ENCODE peak calls at places on chromosomes 1 and 21, in six cellular contexts. E, X, D, Y, K and P are unnamed samples.

GRCh38 chr1:228240411-228241240 is 32.8 kb downstream of the OBSCN start:
- DNase-seq in E (no peak), Y (no peak), X (no peak), D (no peak), K (no peak), P (no peak)

GRCh38 chr1:3402258-3403010 is 52.0 kb upstream of the ARHGEF16 start:
- DNase-seq in E (no peak), K (no peak), X (no peak), D (no peak), Y (no peak), P (no peak)

GRCh38 chr1:15295676-15296075 is 48.7 kb downstream of the FHAD1 start:
- DNase-seq in K (no peak), X (no peak), D (no peak), E (no peak), Y (no peak), P (no peak)

GRCh38 chr1:207302618-207303408 is 18.7 kb upstream of the CD55 start:
- DNase-seq in Y (no peak), D (no peak), X (no peak), K (no peak), E (no peak), P (no peak)

GRCh38 chr1:160255761-160256300 is 6.5 kb downstream of the DCAF8 start:
- DNase-seq in E (no peak), X (no peak), K (no peak), D (no peak), Y (no peak), P (no peak)

GRCh38 chr1:167196185-167196584 is 24.5 kb upstream of the POU2F1 start:
- DNase-seq in Y (no peak), E (no peak), D (no peak), X (no peak), K (no peak), P (no peak)

GRCh38 chr1:28516518-28516956 is 10.7 kb downstream of the RCC1 start:
- DNase-seq in Y (no peak), D (no peak), K (no peak), X (no peak), E (no peak), P (no peak)

GRCh38 chr1:99264201-99265021 is at the start of gene PLPPR4:
- DNase-seq in Y (peak), E (peak), K (peak), D (no peak), X (no peak), P (peak)

GRCh38 chr1:9542425-9542824 is 3.2 kb downstream of the SLC25A33 start:
- DNase-seq in E (peak), Y (peak), X (no peak), D (no peak), K (no peak), P (peak)

GRCh38 chr1:3049905-3050304 is 19.1 kb upstream of the PRDM16 start:
- DNase-seq in D (no peak), K (no peak), Y (no peak), E (no peak), X (no peak), P (no peak)

GRCh38 chr21:45286671-45287437 is 841 bp downstream of the POFUT2 start:
- DNase-seq in K (peak), Y (peak), E (peak), X (peak), D (no peak), P (no peak)

GRCh38 chr1:245858683-245859509 is 648.2 kb downstream of the SMYD3 start:
- DNase-seq in X (no peak), Y (no peak), K (no peak), E (no peak), D (no peak), P (no peak)

GRCh38 chr1:54378157-54378883 is 27.9 kb downstream of the SSBP3 start:
- DNase-seq in Y (no peak), E (no peak), D (no peak), X (no peak), K (no peak), P (no peak)

GRCh38 chr1:119715542-119715941 is 3.8 kb downstream of the PHGDH start:
- DNase-seq in K (no peak), E (peak), D (no peak), X (no peak), Y (no peak), P (no peak)

GRCh38 chr1:39735731-39736130 is 3.0 kb upstream of the PPIE start:
- DNase-seq in Y (no peak), X (no peak), E (no peak), D (no peak), K (no peak), P (no peak)

GRCh38 chr1:39737546-39738169 is 1.0 kb upstream of the PPIE start:
- DNase-seq in E (no peak), K (no peak), Y (no peak), X (no peak), D (no peak), P (no peak)

GRCh38 chr1:39733161-39733560 is 5.5 kb upstream of the PPIE start:
- DNase-seq in E (no peak), Y (peak), D (no peak), X (no peak), K (peak), P (peak)

GRCh38 chr1:39738622-39739366 is at the start of gene PPIE:
- DNase-seq in D (peak), X (peak), E (peak), Y (peak), K (peak), P (peak)
- H3K27ac ChIP-seq in D (peak), X (peak), E (peak), Y (peak), K (peak), P (peak)

GRCh38 chr1:203130358-203130992 is 2.9 kb downstream of the ADORA1 start:
- DNase-seq in K (no peak), E (no peak), X (no peak), D (no peak), Y (no peak), P (no peak)
- H3K27ac ChIP-seq in K (peak), E (no peak), X (no peak), D (no peak), Y (peak), P (peak)

GRCh38 chr1:230087034-230087721 is 20.1 kb downstream of the GALNT2 start:
- DNase-seq in D (no peak), K (no peak), X (no peak), Y (no peak), E (no peak), P (no peak)

GRCh38 chr1:230087722-230088115 is 20.7 kb downstream of the GALNT2 start:
- DNase-seq in K (no peak), E (no peak), Y (no peak), D (no peak), X (no peak), P (no peak)

GRCh38 chr1:230085178-230085515 is 18.1 kb downstream of the GALNT2 start:
- DNase-seq in K (no peak), Y (no peak), D (no peak), E (no peak), X (no peak), P (no peak)

GRCh38 chr1:230084408-230085177 is 17.6 kb downstream of the GALNT2 start:
- DNase-seq in D (no peak), K (no peak), E (peak), X (peak), Y (peak), P (no peak)

DNA sequence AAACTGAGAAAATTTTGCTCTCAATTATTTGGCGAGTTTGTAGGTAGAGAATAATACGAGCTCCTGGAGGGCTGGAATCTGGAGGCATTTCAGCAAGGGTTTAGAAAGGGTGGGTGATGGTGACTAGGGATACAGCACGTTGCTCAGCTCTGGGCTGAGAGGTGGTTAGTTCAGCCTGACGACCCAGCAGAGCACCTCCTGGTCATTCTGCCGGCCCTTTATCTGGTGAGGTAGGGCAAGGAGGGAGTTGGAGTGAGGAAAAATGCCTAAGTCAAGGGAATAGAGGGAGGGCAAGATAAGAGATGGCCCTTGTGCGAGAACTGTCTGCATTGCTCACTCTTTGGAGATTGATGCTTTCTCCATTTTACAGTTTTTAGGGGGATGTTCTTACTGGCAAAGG is 19.1 kb downstream of the GALNT2 start:
- DNase-seq in D (no peak), X (no peak), K (no peak), Y (no peak), E (no peak), P (no peak)
- H3K27ac ChIP-seq in D (no peak), X (peak), K (no peak), Y (peak), E (no peak), P (no peak)

DNA sequence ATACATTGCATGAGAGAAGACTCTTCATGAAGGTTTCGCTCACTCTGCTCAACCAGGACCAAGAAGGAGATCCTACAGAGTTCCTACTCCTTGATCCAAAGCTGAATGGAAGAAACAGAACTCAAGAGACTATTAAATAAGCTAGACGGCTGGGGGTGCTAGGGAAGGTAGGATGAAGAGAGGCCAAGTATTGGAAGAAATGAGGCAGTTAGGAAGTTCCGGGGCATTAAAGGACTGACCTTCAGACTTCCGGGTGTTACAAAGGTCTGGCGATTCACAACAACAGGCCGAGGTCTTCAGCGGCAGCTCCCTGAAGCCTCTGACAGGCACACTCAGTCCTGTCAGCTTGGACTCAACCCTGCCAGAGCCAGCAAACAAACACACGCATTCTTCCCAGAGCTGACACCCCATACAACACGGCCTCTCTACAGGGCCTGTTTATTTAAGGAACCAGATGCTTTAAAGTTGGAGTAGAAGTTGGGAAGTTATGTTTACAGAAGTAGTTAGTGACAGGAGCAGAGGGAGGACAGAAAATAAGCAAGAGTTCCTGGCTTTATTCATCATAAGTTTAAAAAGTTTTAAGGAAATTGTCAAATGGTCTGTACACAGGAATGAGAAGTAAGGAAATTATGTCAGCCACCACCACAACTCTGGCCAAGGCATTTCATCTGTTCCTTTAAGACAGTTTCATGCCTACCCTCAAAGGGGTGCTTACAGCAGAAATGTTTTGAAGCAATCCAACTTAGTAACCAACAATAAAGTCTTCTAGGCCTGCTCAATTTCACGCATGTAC is 4.7 kb downstream of the SORT1 start:
- DNase-seq in D (no peak), X (no peak), E (peak), Y (peak), K (peak), P (peak)
- H3K27ac ChIP-seq in D (no peak), X (no peak), E (peak), Y (peak), K (peak), P (peak)

GRCh38 chr1:214006845-214007244 is 19.1 kb downstream of the PROX1 start:
- DNase-seq in X (no peak), Y (no peak), D (no peak), E (no peak), K (no peak), P (no peak)

GRCh38 chr1:214010717-214011116 is 22.9 kb downstream of the PROX1 start:
- DNase-seq in Y (no peak), D (no peak), X (no peak), E (no peak), K (no peak), P (no peak)

GRCh38 chr1:214009613-214010550 is 22.1 kb downstream of the PROX1 start:
- DNase-seq in K (no peak), E (no peak), Y (no peak), D (no peak), X (no peak), P (no peak)

GRCh38 chr1:214008347-214008746 is 20.6 kb downstream of the PROX1 start:
- DNase-seq in Y (no peak), D (no peak), K (no peak), X (no peak), E (no peak), P (no peak)

DNA sequence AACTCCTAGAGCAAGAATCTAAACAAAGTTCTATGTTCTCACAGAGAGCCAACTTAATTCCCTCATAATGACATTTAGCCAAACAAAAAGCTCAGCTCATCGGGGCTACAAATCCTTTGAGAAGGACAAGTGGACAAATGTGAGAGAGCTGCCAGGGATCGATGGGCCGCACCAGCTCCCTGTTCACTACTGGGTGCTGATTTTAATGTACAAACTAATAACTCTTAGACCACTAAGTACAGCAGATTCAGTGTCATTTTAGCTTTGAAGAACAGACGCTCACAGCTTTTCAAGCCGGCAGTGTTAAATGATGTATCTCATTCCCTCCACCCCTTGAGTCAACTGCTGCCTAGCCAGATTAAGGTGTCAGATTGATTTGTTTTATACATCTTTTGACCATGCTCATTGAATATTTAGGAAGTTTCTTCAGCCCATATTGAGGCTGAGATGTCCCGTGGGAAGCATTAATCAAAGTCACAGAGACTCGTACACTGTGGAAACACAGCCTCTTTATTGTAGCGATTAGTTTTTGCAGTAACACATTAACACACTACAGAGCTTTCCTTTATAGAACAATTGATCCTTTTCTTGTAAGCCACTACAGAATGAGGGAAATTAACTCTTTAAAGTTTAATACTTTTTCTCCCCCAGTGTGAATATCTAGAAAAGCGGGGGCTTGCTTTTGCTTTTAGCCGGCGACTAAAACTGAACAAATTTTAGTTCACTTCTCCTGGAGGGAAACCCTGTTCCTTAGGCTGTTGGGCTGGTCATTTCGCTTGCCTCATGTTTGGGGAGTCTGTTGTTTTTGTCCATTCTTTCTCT is 21.2 kb downstream of the PROX1 start:
- DNase-seq in K (no peak), D (no peak), Y (no peak), E (no peak), X (no peak), P (no peak)
- H3K27ac ChIP-seq in K (peak), D (no peak), Y (no peak), E (no peak), X (no peak), P (peak)

DNA sequence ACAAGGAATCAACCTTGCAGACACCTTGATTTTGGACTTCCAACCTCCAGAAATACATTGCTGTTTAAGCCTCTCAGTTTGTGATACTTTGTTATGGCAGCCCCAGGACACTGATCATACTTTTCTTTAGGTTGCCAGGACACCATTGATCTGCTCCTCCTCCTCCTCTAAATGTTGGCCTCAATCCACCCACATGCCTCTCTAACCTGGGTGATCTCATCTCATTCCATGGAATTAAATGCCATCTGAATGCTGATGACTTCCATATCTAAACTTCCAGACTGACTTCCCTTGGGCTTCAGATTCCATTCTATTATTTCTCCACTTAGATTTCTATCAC is 7.4 kb upstream of the PPP1R15B start:
- DNase-seq in D (no peak), X (no peak), E (no peak), K (no peak), Y (no peak), P (no peak)
- H3K27ac ChIP-seq in D (no peak), X (no peak), E (peak), K (no peak), Y (peak), P (peak)

GRCh38 chr1:230288641-230289349 is 137.3 kb downstream of the PGBD5 start:
- DNase-seq in Y (no peak), E (no peak), D (no peak), K (no peak), X (peak), P (no peak)
- H3K27ac ChIP-seq in Y (no peak), E (no peak), D (no peak), K (no peak), X (no peak), P (no peak)

GRCh38 chr1:155455588-155456195 is 106.9 kb downstream of the ASH1L start:
- DNase-seq in D (no peak), E (no peak), Y (peak), K (no peak), X (no peak), P (no peak)
- H3K27ac ChIP-seq in D (no peak), E (no peak), Y (peak), K (peak), X (no peak), P (no peak)

DNA sequence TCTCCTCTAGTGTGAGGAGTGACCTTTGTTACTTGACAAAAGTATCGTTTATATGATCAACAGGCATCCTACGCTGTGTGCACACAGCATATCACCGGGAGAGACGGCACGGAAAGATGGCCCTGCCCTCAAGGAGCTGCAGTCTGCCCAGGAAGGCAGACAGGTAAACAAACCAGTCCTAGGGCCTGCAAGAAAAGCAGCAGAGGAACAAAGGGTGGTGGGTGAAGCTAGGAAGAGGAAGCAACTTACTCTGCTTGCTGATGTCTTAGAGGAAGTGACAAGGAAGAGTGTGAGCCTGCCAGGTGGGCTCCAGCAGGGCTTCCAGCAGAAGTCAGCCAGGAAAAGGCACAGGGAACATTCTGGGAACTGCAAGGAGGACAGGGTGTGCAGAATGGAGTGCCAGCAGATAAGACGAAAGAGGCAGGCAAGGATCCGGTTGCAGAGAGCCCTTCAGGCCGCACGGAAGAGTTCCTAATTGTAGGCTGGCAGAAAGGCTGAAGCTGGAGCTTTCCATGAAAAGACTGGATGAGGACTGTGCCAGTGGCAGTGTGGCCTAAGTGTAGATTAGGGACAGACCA is 106.7 kb downstream of the SLC45A1 start:
- DNase-seq in X (no peak), K (peak), E (peak), Y (peak), D (peak), P (no peak)
- H3K27ac ChIP-seq in X (peak), K (peak), E (peak), Y (peak), D (peak), P (peak)